ENCODE peak calls at places on chromosomes 6 and 20, in five cellular contexts. One of them, this sample, is unnamed.

GRCh38 chr6:133992992-133993682 is 40.1 kb downstream of the TBPL1 start:
- DNase-seq in AG09309: no peak
- DNase-seq in AG10803: no peak
- DNase-seq in WTC11: no peak
- DNase-seq in endothelial cell: no peak
- DNase-seq in this sample: no peak

GRCh38 chr20:58511861-58512260 is 3.3 kb downstream of the APCDD1L start:
- DNase-seq in AG09309: no peak
- DNase-seq in AG10803: peak
- DNase-seq in WTC11: no peak
- DNase-seq in endothelial cell: no peak
- DNase-seq in this sample: no peak

GRCh38 chr6:151690303-151690702 is 117.2 kb upstream of the ESR1 start:
- DNase-seq in AG09309: no peak
- DNase-seq in AG10803: peak
- DNase-seq in WTC11: no peak
- DNase-seq in endothelial cell: no peak
- DNase-seq in this sample: no peak

GRCh38 chr20:25220810-25221591 is 25.5 kb downstream of the ENTPD6 start:
- DNase-seq in AG09309: no peak
- DNase-seq in AG10803: no peak
- DNase-seq in WTC11: no peak
- DNase-seq in endothelial cell: no peak
- DNase-seq in this sample: no peak

GRCh38 chr6:79841577-79842381 is 105.6 kb downstream of the ELOVL4 start:
- DNase-seq in AG09309: no peak
- DNase-seq in AG10803: no peak
- DNase-seq in WTC11: no peak
- DNase-seq in endothelial cell: no peak
- DNase-seq in this sample: no peak

GRCh38 chr20:44990425-44990824 is 24.1 kb downstream of the STK4 start:
- DNase-seq in AG09309: no peak
- DNase-seq in AG10803: peak
- DNase-seq in WTC11: no peak
- DNase-seq in endothelial cell: no peak
- DNase-seq in this sample: no peak

GRCh38 chr6:4637691-4638433 is 138.3 kb upstream of the CDYL start:
- DNase-seq in AG09309: peak
- DNase-seq in AG10803: peak
- DNase-seq in WTC11: no peak
- DNase-seq in endothelial cell: no peak
- DNase-seq in this sample: no peak

GRCh38 chr6:170019259-170020040 is 268.0 kb downstream of the ERMARD start:
- DNase-seq in AG09309: no peak
- DNase-seq in AG10803: peak
- DNase-seq in WTC11: no peak
- DNase-seq in endothelial cell: no peak
- DNase-seq in this sample: no peak

GRCh38 chr6:291697-292505 is at the start of gene DUSP22:
- DNase-seq in AG09309: peak
- DNase-seq in AG10803: peak
- DNase-seq in WTC11: peak
- DNase-seq in endothelial cell: peak
- DNase-seq in this sample: peak

GRCh38 chr6:43391448-43392031 is 22.1 kb upstream of the ZNF318 start:
- DNase-seq in AG09309: no peak
- DNase-seq in AG10803: no peak
- DNase-seq in WTC11: no peak
- DNase-seq in endothelial cell: no peak
- DNase-seq in this sample: no peak

GRCh38 chr20:38298768-38299288 is 5.1 kb upstream of the BPI start:
- DNase-seq in AG09309: no peak
- DNase-seq in AG10803: peak
- DNase-seq in WTC11: no peak
- DNase-seq in endothelial cell: no peak
- DNase-seq in this sample: no peak

GRCh38 chr6:159700970-159701369 is 7.9 kb upstream of the SOD2 start:
- DNase-seq in AG09309: no peak
- DNase-seq in AG10803: peak
- DNase-seq in WTC11: no peak
- DNase-seq in endothelial cell: no peak
- DNase-seq in this sample: no peak

GRCh38 chr20:56205350-56205749 is 43.2 kb upstream of the MC3R start:
- DNase-seq in AG09309: no peak
- DNase-seq in AG10803: no peak
- DNase-seq in WTC11: no peak
- DNase-seq in endothelial cell: no peak
- DNase-seq in this sample: no peak

GRCh38 chr6:121305957-121306607 is 28.2 kb downstream of the TBC1D32 start:
- DNase-seq in AG09309: no peak
- DNase-seq in AG10803: peak
- DNase-seq in WTC11: no peak
- DNase-seq in endothelial cell: no peak
- DNase-seq in this sample: peak

This sample was measured in HEK293T.